ENCODE peak calls at places on chromosome 6, in ten cellular contexts. N, L, D, B, J, P, K, E, M and Q are unnamed samples.

GRCh38 chr6:75368151-75368779 is 83.7 kb upstream of the TMEM30A start:
- DNase-seq in D (peak), N (no peak), P (no peak), E (peak), B (peak), M (no peak), K (peak), J (no peak), L (peak), Q (no peak)

GRCh38 chr6:31880616-31881015 is 1.8 kb upstream of the SLC44A4 start:
- DNase-seq in D (no peak), J (no peak), L (no peak), B (no peak), K (no peak), P (no peak), N (no peak), E (no peak), M (no peak), Q (no peak)

GRCh38 chr6:9250852-9251251 is 815.5 kb upstream of the SLC35B3 start:
- DNase-seq in L (peak), D (peak), J (no peak), M (no peak), N (no peak), B (peak), P (no peak), K (peak), E (peak), Q (peak)

GRCh38 chr6:37675606-37676005 is 22.1 kb downstream of the MDGA1 start:
- DNase-seq in M (no peak), E (no peak), K (no peak), D (no peak), B (no peak), J (no peak), N (no peak), L (no peak), P (no peak), Q (no peak)

GRCh38 chr6:36907781-36908180 is 22.0 kb downstream of the C6orf89 start:
- DNase-seq in K (no peak), J (no peak), E (peak), L (peak), B (no peak), M (no peak), N (no peak), D (no peak), P (no peak), Q (no peak)

GRCh38 chr6:137214931-137215330 is 4.3 kb downstream of the IFNGR1 start:
- DNase-seq in M (no peak), D (no peak), L (no peak), J (no peak), P (no peak), K (no peak), N (no peak), B (no peak), E (no peak), Q (no peak)

GRCh38 chr6:15876406-15876805 is 213.6 kb upstream of the DTNBP1 start:
- DNase-seq in K (no peak), E (no peak), M (no peak), J (no peak), N (no peak), P (no peak), L (no peak), D (no peak), B (no peak), Q (no peak)

GRCh38 chr6:104771258-104771832 is 88.4 kb downstream of the HACE1 start:
- DNase-seq in D (no peak), P (no peak), K (peak), L (no peak), N (no peak), M (no peak), J (no peak), E (peak), B (no peak), Q (no peak)

GRCh38 chr6:87444362-87444761 is 28.4 kb upstream of the SLC35A1 start:
- DNase-seq in P (no peak), M (no peak), B (no peak), N (no peak), L (no peak), D (no peak), E (peak), K (no peak), J (no peak), Q (no peak)

GRCh38 chr6:122869437-122870024 is 80.5 kb downstream of the SMPDL3A start:
- DNase-seq in J (no peak), P (no peak), D (peak), M (no peak), N (no peak), E (peak), L (no peak), B (no peak), K (peak), Q (peak)

GRCh38 chr6:161010418-161010817 is 18.8 kb downstream of the MAP3K4 start:
- DNase-seq in D (no peak), P (no peak), B (no peak), K (no peak), M (no peak), N (no peak), L (no peak), E (no peak), J (no peak), Q (no peak)

GRCh38 chr6:74269601-74269860 is 573.5 kb downstream of the CD109 start:
- DNase-seq in L (no peak), D (no peak), P (no peak), M (no peak), K (no peak), N (no peak), B (no peak), J (no peak), E (no peak), Q (no peak)

GRCh38 chr6:11121851-11122250 is 10.3 kb upstream of the ERVFRD-1 start:
- DNase-seq in D (no peak), N (no peak), B (no peak), L (no peak), P (no peak), K (no peak), M (no peak), J (no peak), E (no peak), Q (no peak)

GRCh38 chr6:138572885-138573284 is 73.6 kb upstream of the NHSL1 start:
- DNase-seq in N (no peak), D (no peak), K (no peak), M (no peak), B (no peak), L (no peak), J (no peak), P (no peak), E (no peak), Q (no peak)

GRCh38 chr6:105844275-105844848 is 241.8 kb upstream of the PRDM1 start:
- DNase-seq in B (no peak), K (no peak), N (no peak), J (no peak), L (peak), P (no peak), E (no peak), D (no peak), M (no peak), Q (no peak)

GRCh38 chr6:135537782-135538301 is 40.3 kb upstream of the AHI1 start:
- DNase-seq in M (no peak), B (no peak), N (no peak), D (no peak), E (peak), P (no peak), J (no peak), K (no peak), L (no peak), Q (peak)

GRCh38 chr6:79369026-79369425 is 134.5 kb upstream of the HMGN3 start:
- DNase-seq in N (no peak), M (no peak), E (no peak), K (no peak), D (no peak), L (no peak), P (no peak), B (no peak), J (no peak), Q (no peak)

GRCh38 chr6:26187981-26188635 is 100.9 kb downstream of the HFE start:
- DNase-seq in M (no peak), K (no peak), E (peak), D (no peak), N (no peak), B (no peak), J (no peak), P (no peak), L (no peak), Q (no peak)

GRCh38 chr6:36355819-36356218 is 19.1 kb upstream of the BNIP5 start:
- DNase-seq in E (no peak), M (no peak), J (no peak), N (no peak), D (no peak), B (no peak), L (no peak), P (no peak), K (no peak), Q (no peak)

GRCh38 chr6:55497694-55498093 is 81.3 kb downstream of the HMGCLL1 start:
- DNase-seq in B (no peak), L (no peak), K (no peak), J (no peak), M (no peak), P (no peak), E (no peak), N (no peak), D (no peak), Q (no peak)

GRCh38 chr6:72810571-72811280 is 188.9 kb downstream of the KCNQ5 start:
- DNase-seq in B (no peak), E (no peak), N (no peak), J (no peak), P (no peak), D (no peak), K (no peak), M (no peak), L (no peak), Q (no peak)

GRCh38 chr6:75203721-75204120 is 2.1 kb downstream of the COL12A1 start:
- DNase-seq in L (no peak), D (no peak), P (no peak), J (no peak), B (no peak), E (no peak), K (no peak), M (no peak), N (no peak), Q (no peak)

GRCh38 chr6:16712250-16712930 is 48.9 kb downstream of the ATXN1 start:
- DNase-seq in B (no peak), E (peak), L (no peak), J (no peak), P (no peak), K (no peak), N (no peak), D (no peak), M (no peak), Q (no peak)

GRCh38 chr6:107115695-107116327 is 496 bp upstream of the BEND3 start:
- DNase-seq in J (no peak), L (peak), K (peak), M (no peak), B (peak), N (no peak), E (peak), D (peak), P (no peak), Q (no peak)

GRCh38 chr6:124961784-124962611 is at the start of gene RNF217:
- DNase-seq in L (peak), E (peak), K (peak), N (no peak), B (peak), D (peak), P (no peak), M (no peak), J (no peak), Q (no peak)

GRCh38 chr6:88133718-88134117 is 32.4 kb downstream of the CNR1 start:
- DNase-seq in E (no peak), B (no peak), L (no peak), M (no peak), D (no peak), P (no peak), J (no peak), N (no peak), K (no peak), Q (no peak)

GRCh38 chr6:153043719-153044118 is 41.2 kb upstream of the MTRF1L start:
- DNase-seq in B (no peak), P (no peak), J (no peak), E (no peak), L (no peak), K (no peak), N (no peak), M (no peak), D (no peak), Q (no peak)

GRCh38 chr6:35728663-35729348 is 8.0 kb upstream of the ARMC12 start:
- DNase-seq in N (no peak), D (no peak), P (no peak), L (peak), M (no peak), B (no peak), K (no peak), J (peak), E (no peak), Q (no peak)

GRCh38 chr6:165118736-165119135 is 190.7 kb downstream of the C6orf118 start:
- DNase-seq in J (no peak), L (no peak), P (no peak), K (no peak), B (no peak), M (no peak), D (no peak), E (no peak), N (no peak), Q (no peak)

GRCh38 chr6:134003542-134003951 is 48.9 kb downstream of the SLC2A12 start:
- DNase-seq in D (no peak), K (no peak), J (no peak), N (no peak), B (no peak), L (no peak), P (no peak), M (no peak), E (no peak), Q (no peak)

GRCh38 chr6:37630281-37630799 is 67.3 kb downstream of the MDGA1 start:
- DNase-seq in J (no peak), D (no peak), E (peak), M (peak), K (peak), N (no peak), B (no peak), P (no peak), L (no peak), Q (peak)

GRCh38 chr6:138945354-138945753 is 42.7 kb downstream of the REPS1 start:
- DNase-seq in B (no peak), P (no peak), M (no peak), N (no peak), D (no peak), L (no peak), E (peak), K (no peak), J (no peak), Q (no peak)